ENCODE peak calls at places on chromosome 19, in eight cellular contexts. One of them, this sample, is unnamed. For H3K36me3, the result is how much of the 10 kb centered on the place peaks cover.

GRCh38 chr19:3575260-3575741 is 2.6 kb downstream of the HMG20B start:
- DNase-seq in heart left ventricle: no peak
- DNase-seq in tibial nerve: no peak
- DNase-seq in ovary: no peak
- DNase-seq in prostate gland: no peak
- DNase-seq in adrenal gland: no peak
- DNase-seq in uterus: no peak
- DNase-seq in esophagus squamous epithelium: no peak
- DNase-seq in this sample: no peak

GRCh38 chr19:30107351-30107750 is 165.3 kb downstream of the URI1 start:
- DNase-seq in prostate gland: no peak
- DNase-seq in esophagus squamous epithelium: no peak
- DNase-seq in heart left ventricle: no peak
- DNase-seq in ovary: no peak
- DNase-seq in adrenal gland: no peak
- DNase-seq in uterus: no peak
- DNase-seq in tibial nerve: no peak
- DNase-seq in this sample: no peak

GRCh38 chr19:39502640-39503417 is 4.1 kb downstream of the DLL3 start:
- DNase-seq in heart left ventricle: peak
- DNase-seq in uterus: peak
- DNase-seq in prostate gland: no peak
- DNase-seq in tibial nerve: no peak
- DNase-seq in esophagus squamous epithelium: no peak
- DNase-seq in ovary: peak
- DNase-seq in adrenal gland: peak
- DNase-seq in this sample: no peak

GRCh38 chr19:15468675-15469512 is 4.5 kb upstream of the RASAL3 start:
- DNase-seq in tibial nerve: no peak
- DNase-seq in esophagus squamous epithelium: no peak
- DNase-seq in uterus: no peak
- DNase-seq in heart left ventricle: no peak
- DNase-seq in ovary: no peak
- DNase-seq in prostate gland: no peak
- DNase-seq in adrenal gland: no peak
- DNase-seq in this sample: peak

GRCh38 chr19:30064021-30064699 is 122.1 kb downstream of the URI1 start:
- DNase-seq in heart left ventricle: no peak
- DNase-seq in adrenal gland: no peak
- DNase-seq in esophagus squamous epithelium: no peak
- DNase-seq in prostate gland: no peak
- DNase-seq in ovary: no peak
- DNase-seq in uterus: no peak
- DNase-seq in tibial nerve: no peak
- DNase-seq in this sample: peak

GRCh38 chr19:11798391-11799296 is at the start of gene ZNF491:
- DNase-seq in esophagus squamous epithelium: peak
- DNase-seq in ovary: peak
- DNase-seq in heart left ventricle: peak
- DNase-seq in tibial nerve: peak
- DNase-seq in adrenal gland: peak
- DNase-seq in uterus: peak
- DNase-seq in prostate gland: peak
- DNase-seq in this sample: peak

GRCh38 chr19:23075031-23075733 is 41.6 kb upstream of the ZNF730 start:
- DNase-seq in ovary: peak
- DNase-seq in uterus: peak
- DNase-seq in prostate gland: peak
- DNase-seq in adrenal gland: peak
- DNase-seq in tibial nerve: no peak
- DNase-seq in esophagus squamous epithelium: no peak
- DNase-seq in heart left ventricle: peak
- DNase-seq in this sample: peak

GRCh38 chr19:35117017-35117570 is 1.5 kb downstream of the FXYD3 start:
- DNase-seq in ovary: no peak
- DNase-seq in tibial nerve: no peak
- DNase-seq in esophagus squamous epithelium: no peak
- DNase-seq in prostate gland: no peak
- DNase-seq in adrenal gland: no peak
- DNase-seq in uterus: no peak
- DNase-seq in heart left ventricle: no peak
- DNase-seq in this sample: no peak

GRCh38 chr19:12126707-12127106 is 13.4 kb downstream of the ZNF20 start:
- DNase-seq in tibial nerve: no peak
- DNase-seq in esophagus squamous epithelium: no peak
- DNase-seq in uterus: no peak
- DNase-seq in heart left ventricle: no peak
- DNase-seq in prostate gland: no peak
- DNase-seq in ovary: no peak
- DNase-seq in adrenal gland: peak
- DNase-seq in this sample: no peak

GRCh38 chr19:18814063-18814462 is 17.7 kb upstream of the UPF1 start:
- DNase-seq in esophagus squamous epithelium: no peak
- DNase-seq in prostate gland: no peak
- DNase-seq in adrenal gland: peak
- DNase-seq in ovary: peak
- DNase-seq in tibial nerve: peak
- DNase-seq in heart left ventricle: no peak
- DNase-seq in uterus: peak
- DNase-seq in this sample: no peak

GRCh38 chr19:35882074-35882832 is 13.9 kb downstream of the APLP1 start:
- DNase-seq in heart left ventricle: no peak
- DNase-seq in ovary: peak
- DNase-seq in esophagus squamous epithelium: no peak
- DNase-seq in uterus: no peak
- DNase-seq in prostate gland: peak
- DNase-seq in tibial nerve: peak
- DNase-seq in adrenal gland: peak
- DNase-seq in this sample: no peak

GRCh38 chr19:49097453-49098288 is 12.4 kb downstream of the SNRNP70 start:
- DNase-seq in heart left ventricle: peak
- DNase-seq in uterus: peak
- DNase-seq in tibial nerve: peak
- DNase-seq in adrenal gland: peak
- DNase-seq in ovary: peak
- DNase-seq in prostate gland: peak
- DNase-seq in esophagus squamous epithelium: no peak
- DNase-seq in this sample: peak

GRCh38 chr19:46733693-46734240 is 12.1 kb upstream of the FKRP start:
- DNase-seq in prostate gland: no peak
- DNase-seq in ovary: no peak
- DNase-seq in esophagus squamous epithelium: no peak
- DNase-seq in heart left ventricle: no peak
- DNase-seq in adrenal gland: no peak
- DNase-seq in uterus: no peak
- DNase-seq in tibial nerve: no peak
- DNase-seq in this sample: no peak

GRCh38 chr19:3471954-3472655 is 8.2 kb downstream of the SMIM24 start:
- DNase-seq in prostate gland: peak
- DNase-seq in tibial nerve: peak
- DNase-seq in esophagus squamous epithelium: no peak
- DNase-seq in heart left ventricle: peak
- DNase-seq in uterus: peak
- DNase-seq in adrenal gland: no peak
- DNase-seq in ovary: peak
- DNase-seq in this sample: no peak

GRCh38 chr19:38433268-38433733 is at the start of gene RYR1:
- DNase-seq in uterus: no peak
- DNase-seq in prostate gland: no peak
- DNase-seq in adrenal gland: peak
- DNase-seq in tibial nerve: peak
- DNase-seq in heart left ventricle: peak
- DNase-seq in ovary: no peak
- DNase-seq in esophagus squamous epithelium: no peak
- DNase-seq in this sample: no peak

GRCh38 chr19:41189425-41190065 is 3.5 kb upstream of the CYP2S1 start:
- DNase-seq in prostate gland: no peak
- DNase-seq in uterus: no peak
- DNase-seq in ovary: no peak
- DNase-seq in heart left ventricle: no peak
- DNase-seq in tibial nerve: no peak
- DNase-seq in adrenal gland: no peak
- DNase-seq in esophagus squamous epithelium: no peak
- DNase-seq in this sample: no peak

GRCh38 chr19:5036733-5037681 is 68.1 kb downstream of the KDM4B start:
- DNase-seq in uterus: peak
- DNase-seq in adrenal gland: no peak
- DNase-seq in prostate gland: no peak
- DNase-seq in esophagus squamous epithelium: no peak
- DNase-seq in heart left ventricle: no peak
- DNase-seq in ovary: peak
- DNase-seq in tibial nerve: peak
- DNase-seq in this sample: peak

GRCh38 chr19:35856001-35856400 is 710 bp upstream of the KIRREL2 start:
- DNase-seq in heart left ventricle: no peak
- DNase-seq in adrenal gland: no peak
- DNase-seq in tibial nerve: no peak
- DNase-seq in esophagus squamous epithelium: no peak
- DNase-seq in prostate gland: no peak
- DNase-seq in ovary: no peak
- DNase-seq in uterus: no peak
- DNase-seq in this sample: no peak

GRCh38 chr19:13047374-13047773 is 52.1 kb downstream of the NFIX start:
- DNase-seq in heart left ventricle: no peak
- DNase-seq in tibial nerve: no peak
- DNase-seq in esophagus squamous epithelium: no peak
- DNase-seq in ovary: no peak
- DNase-seq in prostate gland: no peak
- DNase-seq in uterus: no peak
- DNase-seq in adrenal gland: no peak
- DNase-seq in this sample: no peak

GRCh38 chr19:1836458-1837221 is 11.6 kb downstream of the REXO1 start:
- DNase-seq in heart left ventricle: no peak
- DNase-seq in tibial nerve: no peak
- DNase-seq in prostate gland: no peak
- DNase-seq in uterus: no peak
- DNase-seq in adrenal gland: no peak
- DNase-seq in esophagus squamous epithelium: no peak
- DNase-seq in ovary: no peak
- DNase-seq in this sample: no peak

GRCh38 chr19:1839658-1840540 is 8.4 kb downstream of the REXO1 start:
- DNase-seq in heart left ventricle: no peak
- DNase-seq in adrenal gland: no peak
- DNase-seq in prostate gland: no peak
- DNase-seq in esophagus squamous epithelium: no peak
- DNase-seq in tibial nerve: no peak
- DNase-seq in ovary: no peak
- DNase-seq in uterus: no peak
- DNase-seq in this sample: no peak

GRCh38 chr19:1837222-1837565 is 11.1 kb downstream of the REXO1 start:
- DNase-seq in uterus: no peak
- DNase-seq in adrenal gland: no peak
- DNase-seq in ovary: no peak
- DNase-seq in tibial nerve: no peak
- DNase-seq in esophagus squamous epithelium: no peak
- DNase-seq in heart left ventricle: no peak
- DNase-seq in prostate gland: no peak
- DNase-seq in this sample: no peak

GRCh38 chr19:1840541-1841115 is 7.7 kb downstream of the REXO1 start:
- DNase-seq in ovary: no peak
- DNase-seq in adrenal gland: no peak
- DNase-seq in heart left ventricle: peak
- DNase-seq in prostate gland: no peak
- DNase-seq in esophagus squamous epithelium: no peak
- DNase-seq in tibial nerve: no peak
- DNase-seq in uterus: no peak
- DNase-seq in this sample: no peak

DNA sequence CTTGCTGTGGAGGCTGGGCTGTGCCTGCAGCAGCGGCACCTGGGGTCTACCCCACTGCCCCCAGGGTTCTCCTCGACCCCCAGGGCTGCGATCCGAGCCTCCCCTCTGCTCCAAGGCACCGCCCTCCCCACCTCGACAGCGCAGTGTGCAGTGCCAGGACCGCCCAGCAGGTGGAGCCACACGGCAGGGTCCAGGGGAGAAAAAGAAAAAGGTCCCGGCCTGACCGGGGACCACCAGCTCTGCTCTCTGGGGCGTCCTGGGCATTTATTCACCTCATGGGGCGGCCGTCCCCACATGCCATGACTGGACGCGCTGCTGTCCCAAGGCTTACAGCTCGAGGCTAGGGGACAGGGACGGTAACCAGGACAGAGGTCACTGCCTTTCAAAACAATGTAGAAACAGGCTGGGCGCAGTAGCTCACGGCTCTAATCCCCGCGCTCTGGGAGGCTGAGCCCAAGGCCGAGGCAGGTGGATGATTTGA is 10.6 kb downstream of the REXO1 start:
- DNase-seq in esophagus squamous epithelium: no peak
- DNase-seq in uterus: no peak
- DNase-seq in ovary: no peak
- DNase-seq in tibial nerve: no peak
- DNase-seq in prostate gland: no peak
- DNase-seq in adrenal gland: peak
- DNase-seq in heart left ventricle: no peak
- DNase-seq in this sample: no peak
- H3K36me3 ChIP-seq in esophagus squamous epithelium: under half
- H3K36me3 ChIP-seq in uterus: under half
- H3K36me3 ChIP-seq in ovary: under half
- H3K36me3 ChIP-seq in tibial nerve: under half
- H3K36me3 ChIP-seq in prostate gland: under half
- H3K36me3 ChIP-seq in adrenal gland: under half
- H3K36me3 ChIP-seq in heart left ventricle: under half
- H3K36me3 ChIP-seq in this sample: under half

GRCh38 chr19:10270616-10271394 is at the start of gene ICAM1:
- DNase-seq in heart left ventricle: peak
- DNase-seq in uterus: peak
- DNase-seq in adrenal gland: peak
- DNase-seq in ovary: peak
- DNase-seq in esophagus squamous epithelium: no peak
- DNase-seq in prostate gland: peak
- DNase-seq in tibial nerve: peak
- DNase-seq in this sample: peak
- H3K27ac ChIP-seq in heart left ventricle: peak
- H3K27ac ChIP-seq in uterus: peak
- H3K27ac ChIP-seq in adrenal gland: peak
- H3K27ac ChIP-seq in ovary: peak
- H3K27ac ChIP-seq in esophagus squamous epithelium: peak
- H3K27ac ChIP-seq in prostate gland: peak
- H3K27ac ChIP-seq in tibial nerve: peak
- H3K27ac ChIP-seq in this sample: peak

GRCh38 chr19:45405435-45406164 is 731 bp upstream of the PPP1R13L start:
- DNase-seq in heart left ventricle: peak
- DNase-seq in adrenal gland: peak
- DNase-seq in ovary: peak
- DNase-seq in esophagus squamous epithelium: no peak
- DNase-seq in uterus: peak
- DNase-seq in prostate gland: peak
- DNase-seq in tibial nerve: peak
- DNase-seq in this sample: peak
- TF ChIP-seq POLR2A in heart left ventricle: peak
- TF ChIP-seq POLR2A in adrenal gland: no peak
- TF ChIP-seq POLR2A in ovary: peak
- TF ChIP-seq POLR2A in esophagus squamous epithelium: no peak
- TF ChIP-seq POLR2A in uterus: peak
- TF ChIP-seq POLR2A in prostate gland: peak
- TF ChIP-seq POLR2A in tibial nerve: no peak
- TF ChIP-seq POLR2A in this sample: peak

DNA sequence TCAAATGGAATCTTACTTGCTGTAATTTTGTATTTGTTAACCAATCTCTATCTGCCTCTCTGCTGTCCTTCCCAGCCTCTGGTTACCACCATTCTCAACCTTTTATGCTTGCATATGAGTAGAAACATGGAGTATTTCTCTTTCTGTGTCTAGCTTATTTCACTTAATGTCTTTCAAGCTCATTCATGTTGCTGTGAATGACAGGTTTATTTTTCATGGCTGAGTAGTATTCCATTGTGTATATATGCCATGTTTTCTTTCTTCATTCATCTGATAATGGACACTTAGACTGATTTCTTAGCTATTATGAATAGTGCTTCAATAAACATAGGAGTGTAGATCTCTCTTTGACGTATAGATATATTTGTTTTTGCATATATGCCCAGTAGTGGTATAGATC is 13.4 kb downstream of the ZNF460 start:
- DNase-seq in uterus: no peak
- DNase-seq in adrenal gland: no peak
- DNase-seq in ovary: no peak
- DNase-seq in esophagus squamous epithelium: no peak
- DNase-seq in tibial nerve: no peak
- DNase-seq in heart left ventricle: no peak
- DNase-seq in prostate gland: no peak
- DNase-seq in this sample: no peak
- H3K36me3 ChIP-seq in uterus: under half
- H3K36me3 ChIP-seq in adrenal gland: half or more
- H3K36me3 ChIP-seq in ovary: under half
- H3K36me3 ChIP-seq in esophagus squamous epithelium: half or more
- H3K36me3 ChIP-seq in tibial nerve: under half
- H3K36me3 ChIP-seq in heart left ventricle: half or more
- H3K36me3 ChIP-seq in prostate gland: under half
- H3K36me3 ChIP-seq in this sample: under half

This sample was measured in sigmoid colon.